ENCODE peak calls at places on chromosomes 6 and 20, in ten cellular contexts. A is OCI-LY7; Q is esophagus muscularis mucosa; J is CD4-positive, alpha-beta T cell; L is ovary; K is nephron progenitor cell; G is A549; E is GM10248; N is lower lobe of right lung; V is GM12865. B is an unnamed sample.

GRCh38 chr20:52303281-52303950 is 111.8 kb upstream of the ZFP64 start:
- DNase-seq in A (no peak), Q (no peak), J (no peak), L (no peak), K (no peak), G (no peak), E (no peak), N (no peak), V (no peak), B (no peak)

GRCh38 chr20:36847710-36848040 is 28.3 kb upstream of the TLDC2 start:
- DNase-seq in A (no peak), Q (no peak), J (no peak), L (no peak), K (no peak), G (no peak), E (no peak), N (no peak), V (no peak), B (no peak)

GRCh38 chr6:2111162-2111677 is 134.2 kb downstream of the GMDS start:
- DNase-seq in A (no peak), Q (no peak), J (no peak), L (no peak), K (no peak), G (no peak), E (peak), N (no peak), V (peak), B (no peak)

GRCh38 chr6:36962874-36963273 is 8.3 kb downstream of the PI16 start:
- DNase-seq in A (peak), Q (peak), J (peak), L (no peak), K (peak), G (no peak), E (peak), N (peak), V (peak), B (no peak)

GRCh38 chr6:26175428-26176181 is 88.4 kb downstream of the HFE start:
- DNase-seq in A (peak), Q (no peak), J (peak), L (no peak), K (peak), G (no peak), E (peak), N (no peak), V (peak), B (no peak)

GRCh38 chr6:107304421-107305025 is 154.8 kb downstream of the PDSS2 start:
- DNase-seq in A (no peak), Q (no peak), J (no peak), L (no peak), K (no peak), G (no peak), E (no peak), N (no peak), V (no peak), B (no peak)

GRCh38 chr20:62368629-62369507 is 1.8 kb upstream of the LAMA5 start:
- DNase-seq in A (no peak), Q (no peak), J (no peak), L (no peak), K (peak), G (no peak), E (no peak), N (no peak), V (no peak), B (no peak)

GRCh38 chr20:13840093-13840465 is 55.3 kb downstream of the NDUFAF5 start:
- DNase-seq in A (no peak), Q (no peak), J (no peak), L (no peak), K (no peak), G (no peak), E (no peak), N (no peak), V (no peak), B (no peak)

GRCh38 chr20:14142964-14143627 is 147.8 kb downstream of the MACROD2 start:
- DNase-seq in A (no peak), Q (no peak), J (no peak), L (no peak), K (no peak), G (no peak), E (no peak), N (no peak), V (no peak), B (no peak)

GRCh38 chr6:223136-223535 is 69.2 kb upstream of the DUSP22 start:
- DNase-seq in A (no peak), Q (no peak), J (no peak), L (no peak), K (no peak), G (no peak), E (no peak), N (no peak), V (no peak), B (no peak)

GRCh38 chr6:166678426-166678825 is 51.4 kb upstream of the RPS6KA2 start:
- DNase-seq in A (no peak), Q (no peak), J (no peak), L (no peak), K (no peak), G (peak), E (no peak), N (no peak), V (no peak), B (no peak)

GRCh38 chr6:14948586-14949245 is 297.2 kb upstream of the JARID2 start:
- DNase-seq in A (no peak), Q (no peak), J (no peak), L (no peak), K (no peak), G (no peak), E (no peak), N (no peak), V (no peak), B (no peak)

GRCh38 chr6:24882835-24883555 is 52.8 kb downstream of the RIPOR2 start:
- DNase-seq in A (no peak), Q (no peak), J (no peak), L (no peak), K (no peak), G (no peak), E (no peak), N (no peak), V (peak), B (peak)

GRCh38 chr6:169162968-169163903 is 90.4 kb downstream of the THBS2 start:
- DNase-seq in A (no peak), Q (no peak), J (no peak), L (peak), K (no peak), G (peak), E (no peak), N (no peak), V (no peak), B (peak)

GRCh38 chr6:32973934-32974333 is 5.5 kb downstream of the BRD2 start:
- DNase-seq in A (peak), Q (peak), J (no peak), L (no peak), K (no peak), G (peak), E (no peak), N (no peak), V (peak), B (no peak)

GRCh38 chr6:131349199-131349598 is 213.9 kb downstream of the AKAP7 start:
- DNase-seq in A (no peak), Q (no peak), J (no peak), L (no peak), K (no peak), G (no peak), E (no peak), N (no peak), V (no peak), B (no peak)

GRCh38 chr20:64005394-64005793 is 24.5 kb downstream of the PRPF6 start:
- DNase-seq in A (no peak), Q (no peak), J (no peak), L (no peak), K (no peak), G (no peak), E (no peak), N (no peak), V (no peak), B (no peak)

GRCh38 chr6:154893927-154894326 is 101.2 kb upstream of the TIAM2 start:
- DNase-seq in A (no peak), Q (no peak), J (no peak), L (no peak), K (no peak), G (no peak), E (no peak), N (no peak), V (no peak), B (no peak)

GRCh38 chr6:8139451-8139850 is 37.1 kb upstream of the EEF1E1 start:
- DNase-seq in A (no peak), Q (peak), J (no peak), L (no peak), K (no peak), G (no peak), E (no peak), N (no peak), V (no peak), B (peak)

GRCh38 chr20:53621482-53622246 is 28.0 kb upstream of the ZNF217 start:
- DNase-seq in A (peak), Q (no peak), J (no peak), L (peak), K (no peak), G (peak), E (no peak), N (no peak), V (peak), B (no peak)

GRCh38 chr20:50790651-50791277 is 4.1 kb upstream of the BCAS4 start:
- DNase-seq in A (peak), Q (peak), J (peak), L (peak), K (peak), G (peak), E (peak), N (peak), V (peak), B (peak)

GRCh38 chr6:168648240-168648639 is 207.3 kb downstream of the SMOC2 start:
- DNase-seq in A (no peak), Q (no peak), J (no peak), L (no peak), K (no peak), G (no peak), E (no peak), N (peak), V (no peak), B (no peak)

GRCh38 chr20:61297981-61298380 is 45.9 kb downstream of the CDH4 start:
- DNase-seq in A (no peak), Q (no peak), J (no peak), L (no peak), K (no peak), G (no peak), E (no peak), N (no peak), V (no peak), B (no peak)

GRCh38 chr6:89037156-89037900 is 43.2 kb upstream of the PNRC1 start:
- DNase-seq in A (no peak), Q (no peak), J (no peak), L (no peak), K (no peak), G (no peak), E (no peak), N (no peak), V (no peak), B (no peak)

GRCh38 chr20:46539113-46539512 is 11.3 kb downstream of the OCSTAMP start:
- DNase-seq in A (no peak), Q (no peak), J (no peak), L (no peak), K (no peak), G (no peak), E (no peak), N (no peak), V (no peak), B (no peak)
- TF ChIP-seq CTCF in A (no peak), Q (no peak), J (no peak), L (no peak), K (no peak), G (no peak), E (no peak), N (no peak), V (no peak), B (no peak)

DNA sequence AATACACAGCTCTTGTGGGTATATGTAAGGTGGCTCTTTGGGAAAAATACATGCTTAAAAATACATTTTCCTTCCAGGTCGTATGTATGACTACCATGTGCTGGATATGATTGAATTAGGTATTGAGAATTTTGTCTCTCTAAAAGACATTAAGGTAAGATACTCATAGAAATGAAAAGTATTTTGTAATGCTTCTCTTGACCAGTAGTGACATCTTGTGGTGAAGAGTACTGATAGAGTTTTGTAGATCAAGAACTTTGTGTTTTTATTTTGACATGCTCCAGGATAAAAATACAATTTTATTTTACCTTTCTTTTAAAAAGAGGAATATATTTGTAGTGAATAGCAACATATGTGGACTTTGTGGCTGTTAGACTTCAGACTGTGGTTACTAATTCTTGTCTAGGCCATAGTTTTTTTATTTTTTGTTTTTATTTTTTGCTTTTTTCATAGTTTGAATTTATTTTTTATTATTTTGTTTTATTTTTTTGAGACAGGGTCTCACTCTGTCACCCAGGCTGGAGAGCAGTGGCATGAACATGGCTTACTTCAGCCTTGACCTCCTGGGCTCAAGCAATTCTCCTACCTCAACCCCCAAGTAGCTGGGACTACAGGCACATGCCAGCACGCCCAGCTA is 17.9 kb downstream of the RPF2 start:
- DNase-seq in A (peak), Q (no peak), J (no peak), L (no peak), K (no peak), G (no peak), E (no peak), N (no peak), V (peak), B (no peak)
- TF ChIP-seq CTCF in A (peak), Q (peak), J (peak), L (no peak), K (peak), G (peak), E (no peak), N (peak), V (no peak), B (peak)

GRCh38 chr6:117776441-117776840 is 101.2 kb downstream of the NUS1 start:
- DNase-seq in A (no peak), Q (no peak), J (no peak), L (no peak), K (no peak), G (no peak), E (no peak), N (no peak), V (peak), B (no peak)
- TF ChIP-seq CTCF in A (peak), Q (no peak), J (no peak), L (no peak), K (peak), G (no peak), E (no peak), N (no peak), V (peak), B (no peak)

DNA sequence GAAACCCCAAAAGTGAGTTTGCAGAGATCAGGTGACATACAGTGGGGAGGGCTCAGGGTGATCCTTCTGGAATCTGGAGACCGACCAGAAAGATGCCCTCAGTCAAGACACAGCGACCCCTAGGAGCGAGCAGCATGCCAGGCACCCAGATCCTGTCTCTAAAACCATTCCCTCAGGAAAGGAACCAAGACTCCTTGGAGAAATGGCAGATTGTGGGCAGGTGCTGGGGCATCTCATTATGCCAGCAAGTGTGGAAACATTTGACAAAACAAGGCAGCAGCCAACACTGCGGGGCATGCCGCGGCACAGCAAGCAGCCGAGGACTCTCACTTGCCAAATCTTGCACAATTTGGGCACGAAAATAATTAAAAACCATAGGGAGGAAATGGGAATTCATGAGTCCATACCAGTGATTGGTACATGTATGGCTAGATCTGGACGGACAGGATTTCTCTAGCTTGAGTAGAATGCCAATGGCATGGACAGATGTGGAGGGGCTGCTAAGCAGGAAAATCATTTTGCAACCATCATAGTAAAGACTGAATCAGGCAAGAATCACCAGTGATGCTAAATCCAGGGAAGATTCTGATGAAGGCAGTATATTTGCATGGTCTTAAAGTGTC is 76.9 kb downstream of the GINS1 start:
- DNase-seq in A (no peak), Q (no peak), J (no peak), L (no peak), K (no peak), G (no peak), E (no peak), N (no peak), V (no peak), B (no peak)
- TF ChIP-seq CTCF in A (peak), Q (no peak), J (no peak), L (no peak), K (no peak), G (no peak), E (no peak), N (no peak), V (peak), B (no peak)